ENCODE peak calls at places on chromosomes 6 and 20, in five cellular contexts. W, L, D, C and X are unnamed samples.
A peak's percentile ranks its signal among the peaks of the same experiment; 100 is the strongest.

GRCh38 chr20:49032455-49032854 is 13.7 kb upstream of the CSE1L start:
- DNase-seq in W (no peak), L (no peak), D (no peak), C (no peak), X (no peak)

GRCh38 chr6:13687917-13688351 is 23.7 kb downstream of the RANBP9 start:
- DNase-seq in W (no peak), L (no peak), D (no peak), C (no peak), X (no peak)

GRCh38 chr6:131937703-131938631 is 13.2 kb downstream of the CCN2 start:
- DNase-seq in W (peak; percentile 51), L (no peak), D (no peak), C (no peak), X (no peak)

GRCh38 chr6:150579611-150580010 is 20.1 kb upstream of the PLEKHG1 start:
- DNase-seq in W (peak; percentile 59), L (no peak), D (no peak), C (no peak), X (no peak)

GRCh38 chr20:49945306-49945700 is 9.1 kb downstream of the RNF114 start:
- DNase-seq in W (no peak), L (no peak), D (no peak), C (no peak), X (no peak)

GRCh38 chr20:35772563-35773058 is 796 bp downstream of the PHF20 start:
- DNase-seq in W (no peak), L (no peak), D (no peak), C (no peak), X (no peak)

GRCh38 chr6:100573169-100573568 is 108.4 kb upstream of the SIM1 start:
- DNase-seq in W (no peak), L (no peak), D (peak; percentile 40), C (no peak), X (no peak)

GRCh38 chr6:150129616-150130505 is 13.0 kb upstream of the PPP1R14C start:
- DNase-seq in W (no peak), L (no peak), D (no peak), C (no peak), X (no peak)

GRCh38 chr6:113586966-113587699 is 270.0 kb upstream of the MARCKS start:
- DNase-seq in W (no peak), L (no peak), D (no peak), C (no peak), X (no peak)

GRCh38 chr6:148999921-149000589 is 253.2 kb downstream of the UST start:
- DNase-seq in W (peak; percentile 93), L (no peak), D (no peak), C (no peak), X (no peak)

GRCh38 chr20:45629496-45630100 is at the start of gene WFDC10A:
- DNase-seq in W (peak; percentile 60), L (no peak), D (peak; percentile 35), C (no peak), X (no peak)

GRCh38 chr6:121584591-121585369 is 149.3 kb downstream of the GJA1 start:
- DNase-seq in W (no peak), L (no peak), D (no peak), C (no peak), X (no peak)

GRCh38 chr6:156585859-156586258 is 191.3 kb upstream of the ARID1B start:
- DNase-seq in W (no peak), L (no peak), D (peak; percentile 57), C (no peak), X (no peak)

GRCh38 chr6:91826128-91826527 is 1239.3 kb upstream of the MAP3K7 start:
- DNase-seq in W (no peak), L (no peak), D (no peak), C (no peak), X (no peak)

GRCh38 chr20:36064661-36065426 is 89.7 kb upstream of the EPB41L1 start:
- DNase-seq in W (peak; percentile 97), L (peak; percentile 94), D (peak; percentile 86), C (peak; percentile 91), X (peak; percentile 99)

GRCh38 chr6:72825265-72825918 is 203.5 kb downstream of the KCNQ5 start:
- DNase-seq in W (no peak), L (no peak), D (peak; percentile 10), C (no peak), X (no peak)

GRCh38 chr6:21996425-21997207 is 300.2 kb downstream of the PRL start:
- DNase-seq in W (no peak), L (no peak), D (no peak), C (no peak), X (no peak)

GRCh38 chr20:47801759-47802158 is 16.5 kb upstream of the SULF2 start:
- DNase-seq in W (no peak), L (no peak), D (no peak), C (no peak), X (no peak)

GRCh38 chr6:103142902-103143301 is 1716.8 kb downstream of the HACE1 start:
- DNase-seq in W (no peak), L (no peak), D (no peak), C (no peak), X (no peak)

GRCh38 chr6:106536863-106537262 is 92.4 kb downstream of the RTN4IP1 start:
- DNase-seq in W (no peak), L (no peak), D (no peak), C (no peak), X (no peak)

GRCh38 chr20:19688031-19688806 is 69.8 kb upstream of the RIN2 start:
- DNase-seq in W (peak; percentile 77), L (no peak), D (no peak), C (no peak), X (no peak)

GRCh38 chr6:128600397-128600951 is 80.1 kb upstream of the PTPRK start:
- DNase-seq in W (no peak), L (no peak), D (no peak), C (no peak), X (no peak)

GRCh38 chr6:2979819-2980464 is 8.6 kb upstream of the SERPINB6 start:
- DNase-seq in W (peak; percentile 12), L (no peak), D (no peak), C (no peak), X (no peak)

GRCh38 chr6:170291271-170292110 is 613 bp upstream of the DLL1 start:
- DNase-seq in W (peak; percentile 71), L (no peak), D (no peak), C (peak; percentile 38), X (peak; percentile 91)

GRCh38 chr20:49846206-49846807 is 33.7 kb downstream of the SLC9A8 start:
- DNase-seq in W (peak; percentile 56), L (no peak), D (peak; percentile 75), C (peak; percentile 30), X (no peak)

GRCh38 chr6:10414766-10415592 is at the start of gene TFAP2A:
- DNase-seq in W (no peak), L (no peak), D (no peak), C (no peak), X (no peak)

GRCh38 chr6:135537782-135538301 is 40.3 kb upstream of the AHI1 start:
- DNase-seq in W (no peak), L (no peak), D (no peak), C (no peak), X (no peak)

GRCh38 chr20:48530957-48531356 is 296.8 kb downstream of the PREX1 start:
- DNase-seq in W (no peak), L (no peak), D (no peak), C (no peak), X (no peak)

GRCh38 chr6:108561742-108562502 is 1.2 kb downstream of the FOXO3 start:
- DNase-seq in W (peak; percentile 34), L (no peak), D (no peak), C (no peak), X (no peak)

GRCh38 chr6:153003294-153003645 is 761 bp upstream of the MTRF1L start:
- DNase-seq in W (no peak), L (no peak), D (no peak), C (no peak), X (no peak)

GRCh38 chr6:35396991-35397390 is 54.6 kb downstream of the PPARD start:
- DNase-seq in W (peak; percentile 68), L (no peak), D (no peak), C (no peak), X (no peak)

GRCh38 chr6:168372871-168373270 is 53.3 kb upstream of the DACT2 start:
- DNase-seq in W (no peak), L (no peak), D (no peak), C (no peak), X (peak; percentile 33)

GRCh38 chr6:38138374-38138773 is 318.8 kb downstream of the ZFAND3 start:
- DNase-seq in W (no peak), L (no peak), D (no peak), C (no peak), X (peak; percentile 43)

GRCh38 chr20:4666001-4666470 is 55.7 kb upstream of the PRND start:
- DNase-seq in W (no peak), L (no peak), D (no peak), C (peak; percentile 16), X (no peak)